ENCODE peak calls at places on chromosomes 1 and 21, in four cellular contexts. A is ELR, I is NCI-H69, J is upper lobe of right lung. G is an unnamed sample.

GRCh38 chr21:28758042-28758882 is 234.4 kb downstream of the LTN1 start:
- DNase-seq in A (no peak), I (no peak), J (no peak), G (peak; percentile 34)

GRCh38 chr1:214544791-214545190 is 6.6 kb downstream of the PTPN14 start:
- DNase-seq in J (no peak), I (no peak), A (no peak), G (no peak)

GRCh38 chr1:162023547-162024501 is at the start of gene OLFML2B:
- DNase-seq in I (peak; percentile 82), J (peak; percentile 85), A (peak; percentile 89), G (peak; percentile 90)

GRCh38 chr1:171641076-171641864 is 11.2 kb downstream of the MYOC start:
- DNase-seq in I (no peak), A (no peak), J (no peak), G (no peak)

GRCh38 chr1:117673405-117673804 is 67.6 kb downstream of the TENT5C start:
- DNase-seq in A (peak; percentile 83), I (no peak), J (no peak), G (peak; percentile 78)

GRCh38 chr1:188706742-188707141 is 1770.9 kb downstream of the BRINP3 start:
- DNase-seq in A (peak; percentile 94), I (no peak), J (no peak), G (no peak)

GRCh38 chr21:46347791-46348381 is 23.9 kb downstream of the PCNT start:
- DNase-seq in A (no peak), I (no peak), J (no peak), G (no peak)

GRCh38 chr1:10738125-10738746 is 58.2 kb downstream of the CASZ1 start:
- DNase-seq in I (no peak), J (peak; percentile 86), A (no peak), G (no peak)

GRCh38 chr1:10934150-10934818 is 78.2 kb upstream of the TARDBP start:
- DNase-seq in I (no peak), A (no peak), J (no peak), G (no peak)

GRCh38 chr1:172917972-172918371 is 132.8 kb downstream of the TNFSF18 start:
- DNase-seq in J (no peak), A (peak; percentile 99), I (no peak), G (peak; percentile 98)

GRCh38 chr1:159922499-159923202 is 2.7 kb downstream of the TAGLN2 start:
- DNase-seq in A (no peak), I (peak; percentile 69), J (peak; percentile 83), G (peak; percentile 58)

GRCh38 chr1:187252923-187253322 is 424.2 kb downstream of the PLA2G4A start:
- DNase-seq in I (no peak), A (no peak), J (no peak), G (no peak)

GRCh38 chr21:15549671-15550070 is 180.1 kb upstream of the USP25 start:
- DNase-seq in J (no peak), A (peak; percentile 17), I (no peak), G (peak; percentile 61)

GRCh38 chr21:31184462-31184861 is 146.2 kb upstream of the KRTAP19-8 start:
- DNase-seq in J (no peak), A (no peak), I (no peak), G (no peak)

GRCh38 chr1:57770772-57771171 is 346.9 kb upstream of the DAB1 start:
- DNase-seq in A (peak; percentile 13), I (no peak), J (no peak), G (peak; percentile 7)

GRCh38 chr1:93446837-93447451 is 974 bp upstream of the FNBP1L start:
- DNase-seq in I (peak; percentile 88), J (peak; percentile 71), A (peak; percentile 19), G (no peak)

GRCh38 chr21:33259995-33260394 is 6.2 kb upstream of the IL10RB start:
- DNase-seq in J (no peak), A (no peak), I (no peak), G (no peak)

GRCh38 chr1:218348628-218349185 is 3.6 kb downstream of the TGFB2 start:
- DNase-seq in A (no peak), J (no peak), I (peak; percentile 85), G (peak; percentile 34)

GRCh38 chr21:38280446-38280845 is 23.7 kb downstream of the KCNJ15 start:
- DNase-seq in A (no peak), I (no peak), J (no peak), G (no peak)

GRCh38 chr21:46080171-46081021 is 17.5 kb upstream of the COL6A2 start:
- DNase-seq in A (no peak), J (peak; percentile 60), I (no peak), G (peak; percentile 44)

GRCh38 chr21:35461700-35462099 is 412.6 kb upstream of the RUNX1 start:
- DNase-seq in A (no peak), J (no peak), I (no peak), G (no peak)

G was measured in EH.